ENCODE peak calls at places on chromosomes 16 and 17, in eight cellular contexts. O is Peyer's patch, D is brain microvascular endothelial cell, V is Caki2, K is heart left ventricle, U is hepatocyte, S is hypothalamus, P is psoas muscle. J is an unnamed sample.

GRCh38 chr17:58538801-58539410 is 24.5 kb upstream of the MTMR4 start:
- DNase-seq in O (no peak), D (no peak), V (no peak), K (no peak), U (no peak), S (no peak), P (no peak), J (no peak)

GRCh38 chr17:65542595-65542994 is 18.9 kb downstream of the AXIN2 start:
- DNase-seq in O (no peak), D (no peak), V (no peak), K (no peak), U (no peak), S (no peak), P (no peak), J (no peak)

GRCh38 chr16:15046692-15047376 is 9.0 kb downstream of the NTAN1 start:
- DNase-seq in O (no peak), D (no peak), V (no peak), K (no peak), U (no peak), S (no peak), P (no peak), J (no peak)

GRCh38 chr16:30651124-30652004 is 604 bp downstream of the PRR14 start:
- DNase-seq in O (peak), D (peak), V (peak), K (peak), U (peak), S (peak), P (peak), J (peak)

GRCh38 chr17:35372846-35373531 is 432 bp downstream of the SLFN11 start:
- DNase-seq in O (no peak), D (no peak), V (no peak), K (no peak), U (peak), S (no peak), P (peak), J (peak)

GRCh38 chr16:87828071-87828971 is 41.0 kb downstream of the SLC7A5 start:
- DNase-seq in O (no peak), D (no peak), V (no peak), K (no peak), U (no peak), S (no peak), P (no peak), J (no peak)

GRCh38 chr16:22775220-22775912 is 38.6 kb upstream of the HS3ST2 start:
- DNase-seq in O (no peak), D (no peak), V (no peak), K (no peak), U (no peak), S (no peak), P (no peak), J (no peak)

GRCh38 chr16:77273-77806 is 685 bp upstream of the MPG start:
- DNase-seq in O (peak), D (peak), V (peak), K (peak), U (peak), S (no peak), P (peak), J (peak)

GRCh38 chr17:45813051-45813731 is 29.1 kb downstream of the CRHR1 start:
- DNase-seq in O (no peak), D (no peak), V (no peak), K (peak), U (no peak), S (peak), P (no peak), J (no peak)

GRCh38 chr16:81521141-81521626 is 76.6 kb downstream of the CMIP start:
- DNase-seq in O (no peak), D (no peak), V (peak), K (no peak), U (no peak), S (peak), P (no peak), J (no peak)

GRCh38 chr17:75430159-75430748 is 24.8 kb upstream of the GRB2 start:
- DNase-seq in O (peak), D (peak), V (peak), K (no peak), U (peak), S (no peak), P (no peak), J (no peak)

GRCh38 chr16:55120408-55120807 is 189.7 kb downstream of the IRX5 start:
- DNase-seq in O (no peak), D (no peak), V (no peak), K (no peak), U (peak), S (no peak), P (no peak), J (no peak)

GRCh38 chr17:77449908-77450741 is 309.4 kb downstream of the SEC14L1 start:
- DNase-seq in O (peak), D (peak), V (peak), K (peak), U (peak), S (peak), P (peak), J (peak)

GRCh38 chr17:82820278-82821251 is 19.3 kb downstream of the ZNF750 start:
- DNase-seq in O (no peak), D (no peak), V (peak), K (peak), U (no peak), S (no peak), P (no peak), J (no peak)

GRCh38 chr16:56617212-56618085 is 8.1 kb upstream of the MT1E start:
- DNase-seq in O (peak), D (peak), V (peak), K (peak), U (peak), S (peak), P (peak), J (peak)

GRCh38 chr17:60610481-60610880 is 10.5 kb downstream of the PPM1D start:
- DNase-seq in O (no peak), D (no peak), V (no peak), K (no peak), U (no peak), S (no peak), P (no peak), J (no peak)

GRCh38 chr16:85089485-85089884 is 22.8 kb downstream of the CIBAR2 start:
- DNase-seq in O (no peak), D (peak), V (no peak), K (no peak), U (no peak), S (no peak), P (no peak), J (no peak)

GRCh38 chr16:17450291-17450690 is 20.5 kb downstream of the XYLT1 start:
- DNase-seq in O (no peak), D (no peak), V (no peak), K (no peak), U (no peak), S (no peak), P (no peak), J (no peak)

GRCh38 chr16:23155445-23156049 is 6.3 kb upstream of the USP31 start:
- DNase-seq in O (no peak), D (no peak), V (no peak), K (peak), U (peak), S (no peak), P (no peak), J (no peak)

GRCh38 chr17:77492446-77493237 is 351.9 kb downstream of the SEC14L1 start:
- DNase-seq in O (peak), D (no peak), V (no peak), K (peak), U (no peak), S (no peak), P (no peak), J (peak)

GRCh38 chr16:75733305-75734141 is 7.2 kb upstream of the CPHXL start:
- DNase-seq in O (no peak), D (peak), V (peak), K (no peak), U (peak), S (no peak), P (no peak), J (no peak)

GRCh38 chr17:48003686-48004120 is 32.8 kb downstream of the CDK5RAP3 start:
- DNase-seq in O (no peak), D (no peak), V (no peak), K (no peak), U (no peak), S (no peak), P (no peak), J (no peak)

GRCh38 chr16:1534021-1535020 is 855 bp downstream of the TMEM204 start:
- DNase-seq in O (no peak), D (no peak), V (no peak), K (peak), U (no peak), S (no peak), P (no peak), J (no peak)

GRCh38 chr16:50276801-50277560 is 10.6 kb downstream of the ADCY7 start:
- DNase-seq in O (no peak), D (no peak), V (no peak), K (no peak), U (no peak), S (no peak), P (no peak), J (no peak)

GRCh38 chr16:64234200-64234599 is 887.7 kb downstream of the CDH11 start:
- DNase-seq in O (no peak), D (no peak), V (no peak), K (no peak), U (no peak), S (no peak), P (peak), J (peak)

GRCh38 chr17:50133028-50133768 is 3.2 kb upstream of the SAMD14 start:
- DNase-seq in O (no peak), D (no peak), V (no peak), K (peak), U (peak), S (peak), P (peak), J (no peak)

GRCh38 chr17:50675627-50676026 is 32.1 kb downstream of the ANKRD40 start:
- DNase-seq in O (peak), D (no peak), V (no peak), K (no peak), U (no peak), S (no peak), P (peak), J (no peak)

GRCh38 chr17:4545217-4545951 is 9.8 kb downstream of the MYBBP1A start:
- DNase-seq in O (no peak), D (no peak), V (no peak), K (no peak), U (no peak), S (no peak), P (peak), J (no peak)

GRCh38 chr17:8421571-8421970 is 14.1 kb upstream of the NDEL1 start:
- DNase-seq in O (no peak), D (no peak), V (no peak), K (no peak), U (no peak), S (no peak), P (no peak), J (no peak)

GRCh38 chr16:50457423-50457822 is 88.6 kb upstream of the BRD7 start:
- DNase-seq in O (no peak), D (no peak), V (no peak), K (no peak), U (no peak), S (no peak), P (no peak), J (no peak)

GRCh38 chr16:10619271-10619849 is 39.0 kb upstream of the EMP2 start:
- DNase-seq in O (peak), D (no peak), V (peak), K (peak), U (no peak), S (no peak), P (no peak), J (peak)

GRCh38 chr17:3026125-3026855 is 37.1 kb downstream of the OR1D5 start:
- DNase-seq in O (peak), D (no peak), V (no peak), K (no peak), U (no peak), S (no peak), P (no peak), J (no peak)

GRCh38 chr17:74768069-74768762 is 7.9 kb downstream of the NAT9 start:
- DNase-seq in O (peak), D (no peak), V (no peak), K (peak), U (no peak), S (peak), P (peak), J (peak)

GRCh38 chr17:62692721-62693431 is 65.4 kb downstream of the MRC2 start:
- DNase-seq in O (no peak), D (no peak), V (no peak), K (no peak), U (no peak), S (no peak), P (no peak), J (no peak)

GRCh38 chr16:25372716-25373115 is 115.1 kb upstream of the ZKSCAN2 start:
- DNase-seq in O (no peak), D (no peak), V (no peak), K (no peak), U (no peak), S (no peak), P (no peak), J (no peak)

GRCh38 chr17:69854381-69854780 is 220.6 kb upstream of the KCNJ16 start:
- DNase-seq in O (no peak), D (no peak), V (no peak), K (no peak), U (no peak), S (no peak), P (no peak), J (no peak)

GRCh38 chr17:31596382-31597323 is 205.2 kb downstream of the RAB11FIP4 start:
- DNase-seq in O (no peak), D (peak), V (peak), K (peak), U (peak), S (peak), P (peak), J (peak)

GRCh38 chr17:45794840-45795239 is 10.7 kb downstream of the CRHR1 start:
- DNase-seq in O (no peak), D (no peak), V (no peak), K (no peak), U (no peak), S (no peak), P (no peak), J (no peak)

GRCh38 chr16:4123617-4124300 is 7.5 kb upstream of the ADCY9 start:
- DNase-seq in O (no peak), D (peak), V (no peak), K (peak), U (no peak), S (no peak), P (no peak), J (no peak)

J was measured in left ventricle myocardium inferior.